ENCODE peak calls at places on chromosomes 16 and 17, in four cellular contexts. One of them, this sample, is unnamed.

GRCh38 chr17:31489295-31490018 is 98.0 kb downstream of the RAB11FIP4 start:
- DNase-seq in thoracic aorta: no peak
- DNase-seq in heart right ventricle: no peak
- DNase-seq in effector memory CD4-positive, alpha-beta T cell: no peak
- DNase-seq in this sample: no peak

GRCh38 chr17:66542967-66543525 is 240.6 kb downstream of the PRKCA start:
- DNase-seq in thoracic aorta: no peak
- DNase-seq in heart right ventricle: no peak
- DNase-seq in effector memory CD4-positive, alpha-beta T cell: no peak
- DNase-seq in this sample: no peak

GRCh38 chr17:76575570-76575969 is 10.1 kb downstream of the ST6GALNAC2 start:
- DNase-seq in thoracic aorta: no peak
- DNase-seq in heart right ventricle: no peak
- DNase-seq in effector memory CD4-positive, alpha-beta T cell: no peak
- DNase-seq in this sample: no peak

GRCh38 chr17:53186004-53186403 is 636.7 kb upstream of the KIF2B start:
- DNase-seq in thoracic aorta: no peak
- DNase-seq in heart right ventricle: no peak
- DNase-seq in effector memory CD4-positive, alpha-beta T cell: no peak
- DNase-seq in this sample: no peak

GRCh38 chr17:61503961-61504360 is 51.7 kb downstream of the TBX4 start:
- DNase-seq in thoracic aorta: no peak
- DNase-seq in heart right ventricle: no peak
- DNase-seq in effector memory CD4-positive, alpha-beta T cell: no peak
- DNase-seq in this sample: no peak

GRCh38 chr17:53792997-53793396 is 29.7 kb upstream of the KIF2B start:
- DNase-seq in thoracic aorta: no peak
- DNase-seq in heart right ventricle: no peak
- DNase-seq in effector memory CD4-positive, alpha-beta T cell: no peak
- DNase-seq in this sample: no peak

GRCh38 chr16:52770828-52771227 is 223.9 kb upstream of the TOX3 start:
- DNase-seq in thoracic aorta: no peak
- DNase-seq in heart right ventricle: no peak
- DNase-seq in effector memory CD4-positive, alpha-beta T cell: no peak
- DNase-seq in this sample: no peak

GRCh38 chr17:50348522-50349240 is 2.8 kb downstream of the XYLT2 start:
- DNase-seq in thoracic aorta: no peak
- DNase-seq in heart right ventricle: no peak
- DNase-seq in effector memory CD4-positive, alpha-beta T cell: no peak
- DNase-seq in this sample: no peak

GRCh38 chr16:495127-495748 is 32.3 kb upstream of the CAPN15 start:
- DNase-seq in thoracic aorta: no peak
- DNase-seq in heart right ventricle: no peak
- DNase-seq in effector memory CD4-positive, alpha-beta T cell: no peak
- DNase-seq in this sample: no peak

GRCh38 chr17:29571883-29572681 is 3.6 kb downstream of the TP53I13 start:
- DNase-seq in thoracic aorta: no peak
- DNase-seq in heart right ventricle: peak
- DNase-seq in effector memory CD4-positive, alpha-beta T cell: no peak
- DNase-seq in this sample: peak

GRCh38 chr17:8117980-8118768 is at the start of gene ALOXE3:
- DNase-seq in thoracic aorta: no peak
- DNase-seq in heart right ventricle: no peak
- DNase-seq in effector memory CD4-positive, alpha-beta T cell: no peak
- DNase-seq in this sample: peak

GRCh38 chr16:69328854-69329316 is 1.5 kb downstream of the PDF start:
- DNase-seq in thoracic aorta: no peak
- DNase-seq in heart right ventricle: no peak
- DNase-seq in effector memory CD4-positive, alpha-beta T cell: no peak
- DNase-seq in this sample: no peak

GRCh38 chr16:67372664-67373063 is 20.6 kb downstream of the TPPP3 start:
- DNase-seq in thoracic aorta: no peak
- DNase-seq in heart right ventricle: no peak
- DNase-seq in effector memory CD4-positive, alpha-beta T cell: no peak
- DNase-seq in this sample: no peak

DNA sequence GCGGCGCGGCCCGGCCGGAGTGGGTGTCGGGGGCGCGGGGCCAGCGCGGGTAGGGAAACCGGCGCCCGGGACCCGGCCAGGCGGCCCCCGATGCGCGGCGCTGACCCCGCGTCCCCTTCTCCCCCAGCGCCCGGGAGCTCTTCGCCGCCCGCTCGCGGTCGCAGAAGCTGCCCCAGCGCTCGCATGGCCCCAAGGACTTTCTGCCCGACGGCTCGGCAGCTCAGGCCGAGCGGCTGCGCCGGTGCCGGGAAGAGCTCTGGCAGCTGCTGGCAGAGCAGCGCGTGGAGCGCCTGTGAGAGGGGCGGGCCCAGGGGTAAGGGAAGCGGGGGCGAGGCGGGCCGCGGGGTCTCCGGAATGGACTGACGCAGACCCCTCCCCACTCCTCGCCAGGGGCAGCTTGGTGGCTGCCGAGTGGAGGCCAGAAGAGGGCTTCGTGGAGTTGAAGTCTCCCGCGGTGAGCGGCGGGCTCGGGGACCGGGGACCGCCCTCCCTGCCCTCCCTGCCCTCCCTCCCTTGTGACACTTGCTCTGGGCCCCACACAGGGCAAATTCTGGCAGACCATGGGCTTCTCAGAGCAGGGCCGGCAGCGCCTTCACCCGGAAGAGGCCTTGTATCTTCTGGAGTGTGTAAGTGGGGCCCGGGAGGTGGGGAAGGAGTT is 420 bp downstream of the TSEN54 start:
- DNase-seq in thoracic aorta: no peak
- DNase-seq in heart right ventricle: peak
- DNase-seq in effector memory CD4-positive, alpha-beta T cell: peak
- DNase-seq in this sample: no peak
- H3K27ac ChIP-seq in thoracic aorta: peak
- H3K27ac ChIP-seq in heart right ventricle: peak
- H3K27ac ChIP-seq in effector memory CD4-positive, alpha-beta T cell: peak
- H3K27ac ChIP-seq in this sample: peak

DNA sequence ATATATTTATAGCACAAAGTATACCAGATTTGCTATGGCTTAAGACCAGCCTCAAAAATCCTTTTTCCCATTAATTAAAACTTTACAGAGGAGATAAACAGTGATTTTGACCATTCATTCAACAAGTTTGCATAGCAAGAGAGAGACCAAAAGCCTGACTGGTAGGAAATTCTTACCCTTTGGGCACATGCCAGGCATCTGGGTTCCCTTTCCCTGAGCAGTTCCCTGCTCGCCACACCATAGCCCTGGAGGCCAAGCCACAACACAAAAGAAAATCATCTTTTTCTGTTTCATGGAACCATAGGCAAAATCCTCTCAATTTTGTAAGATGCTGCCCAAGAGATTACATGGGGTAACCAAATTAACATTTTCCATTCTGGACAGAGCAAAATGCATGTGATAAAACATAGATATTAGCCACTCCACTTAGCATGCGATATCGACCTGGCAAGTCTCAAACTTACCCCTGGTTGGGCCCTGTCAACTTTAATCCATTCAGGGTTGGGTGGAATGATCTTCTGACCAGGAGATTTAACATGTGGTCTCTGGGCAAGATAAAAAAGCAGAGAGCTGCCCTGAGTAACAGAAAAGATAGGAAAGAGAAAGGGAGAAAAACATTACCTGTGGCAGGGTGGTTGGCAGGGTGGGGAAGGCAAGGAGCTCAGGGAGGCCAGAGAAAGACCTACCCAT is 57.6 kb upstream of the B4GALNT2 start:
- DNase-seq in thoracic aorta: no peak
- DNase-seq in heart right ventricle: no peak
- DNase-seq in effector memory CD4-positive, alpha-beta T cell: no peak
- DNase-seq in this sample: no peak
- H3K27ac ChIP-seq in thoracic aorta: no peak
- H3K27ac ChIP-seq in heart right ventricle: no peak
- H3K27ac ChIP-seq in effector memory CD4-positive, alpha-beta T cell: no peak
- H3K27ac ChIP-seq in this sample: no peak

DNA sequence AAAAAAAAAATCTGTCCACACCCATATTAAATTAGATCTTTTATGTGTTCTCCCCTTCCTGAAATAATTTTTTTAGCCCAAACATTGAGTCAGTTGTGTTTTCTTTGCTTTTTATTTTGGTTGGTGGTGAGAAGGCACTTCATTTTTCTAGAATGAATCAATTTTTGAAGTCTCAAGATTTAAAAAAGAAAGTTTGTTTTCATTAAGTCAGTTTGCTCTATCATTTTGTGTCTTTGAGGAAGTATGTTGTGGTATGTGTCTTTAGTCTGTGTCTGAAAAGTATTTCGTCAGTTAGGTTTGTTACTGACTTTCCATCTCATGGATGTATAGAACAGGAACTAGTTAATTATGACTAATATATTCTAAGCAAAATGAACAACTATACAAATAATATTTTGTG is 3.8 kb downstream of the IGF2BP1 start:
- DNase-seq in thoracic aorta: no peak
- DNase-seq in heart right ventricle: no peak
- DNase-seq in effector memory CD4-positive, alpha-beta T cell: no peak
- DNase-seq in this sample: no peak
- H3K27ac ChIP-seq in thoracic aorta: no peak
- H3K27ac ChIP-seq in heart right ventricle: no peak
- H3K27ac ChIP-seq in effector memory CD4-positive, alpha-beta T cell: no peak
- H3K27ac ChIP-seq in this sample: no peak

GRCh38 chr16:64478258-64478906 is 643.5 kb downstream of the CDH11 start:
- DNase-seq in thoracic aorta: peak
- DNase-seq in heart right ventricle: no peak
- DNase-seq in effector memory CD4-positive, alpha-beta T cell: no peak
- DNase-seq in this sample: no peak
- H3K27ac ChIP-seq in thoracic aorta: peak
- H3K27ac ChIP-seq in heart right ventricle: no peak
- H3K27ac ChIP-seq in effector memory CD4-positive, alpha-beta T cell: no peak
- H3K27ac ChIP-seq in this sample: peak

GRCh38 chr17:40094874-40095273 is 5.5 kb downstream of the NR1D1 start:
- DNase-seq in thoracic aorta: no peak
- DNase-seq in heart right ventricle: no peak
- DNase-seq in effector memory CD4-positive, alpha-beta T cell: no peak
- DNase-seq in this sample: no peak
- H3K27ac ChIP-seq in thoracic aorta: peak
- H3K27ac ChIP-seq in heart right ventricle: peak
- H3K27ac ChIP-seq in effector memory CD4-positive, alpha-beta T cell: no peak
- H3K27ac ChIP-seq in this sample: peak

DNA sequence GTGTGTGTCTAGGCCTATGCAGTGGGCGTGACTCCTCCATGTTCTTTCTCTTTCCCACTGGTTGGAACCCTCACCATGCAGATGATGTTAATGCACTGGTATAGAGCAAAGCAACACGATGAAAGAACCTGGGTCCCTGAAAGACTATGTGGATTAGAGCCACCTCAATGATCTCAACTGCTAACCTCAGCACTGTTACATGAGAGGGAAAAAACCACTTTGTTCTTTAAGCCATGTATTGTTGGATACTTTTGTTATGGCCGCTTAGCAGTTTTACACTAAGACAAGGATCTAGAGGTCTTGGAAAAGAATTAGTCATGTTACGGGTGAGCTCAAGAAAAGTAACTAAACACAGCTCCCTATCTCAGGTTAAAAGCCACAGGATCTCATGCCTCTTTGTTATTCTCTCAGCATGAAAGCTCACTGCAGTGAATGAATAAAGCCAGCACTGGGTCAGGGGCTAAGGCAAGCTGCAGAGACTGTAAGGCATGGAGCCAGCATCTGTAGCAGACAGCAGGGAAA is 56.6 kb upstream of the RBBP6 start:
- DNase-seq in thoracic aorta: no peak
- DNase-seq in heart right ventricle: no peak
- DNase-seq in effector memory CD4-positive, alpha-beta T cell: no peak
- DNase-seq in this sample: no peak
- H3K27ac ChIP-seq in thoracic aorta: no peak
- H3K27ac ChIP-seq in heart right ventricle: no peak
- H3K27ac ChIP-seq in effector memory CD4-positive, alpha-beta T cell: no peak
- H3K27ac ChIP-seq in this sample: no peak

DNA sequence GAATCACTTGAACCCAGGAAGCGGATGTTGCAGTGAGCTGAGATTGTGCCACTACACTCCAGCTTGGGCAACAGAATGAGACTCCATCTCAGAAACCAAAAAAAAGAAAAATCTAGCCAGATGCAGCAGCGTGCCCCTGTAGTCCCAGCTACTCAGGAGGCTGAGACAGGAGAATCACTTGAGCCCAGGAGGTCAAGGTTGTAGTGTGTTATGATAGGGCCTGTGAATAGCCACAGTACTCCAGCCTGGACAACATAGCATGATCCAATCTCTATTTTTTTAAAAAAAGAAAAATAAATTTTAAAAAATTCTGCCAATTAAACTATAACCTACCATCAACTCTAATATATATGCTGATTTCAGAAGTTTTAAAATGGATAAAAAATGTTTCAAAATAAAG is 15.8 kb downstream of the PHLPP2 start:
- DNase-seq in thoracic aorta: no peak
- DNase-seq in heart right ventricle: no peak
- DNase-seq in effector memory CD4-positive, alpha-beta T cell: no peak
- DNase-seq in this sample: no peak
- H3K27ac ChIP-seq in thoracic aorta: no peak
- H3K27ac ChIP-seq in heart right ventricle: no peak
- H3K27ac ChIP-seq in effector memory CD4-positive, alpha-beta T cell: no peak
- H3K27ac ChIP-seq in this sample: no peak

GRCh38 chr16:78684655-78685400 is 585.4 kb downstream of the WWOX start:
- DNase-seq in thoracic aorta: no peak
- DNase-seq in heart right ventricle: no peak
- DNase-seq in effector memory CD4-positive, alpha-beta T cell: no peak
- DNase-seq in this sample: no peak
- H3K27ac ChIP-seq in thoracic aorta: peak
- H3K27ac ChIP-seq in heart right ventricle: peak
- H3K27ac ChIP-seq in effector memory CD4-positive, alpha-beta T cell: no peak
- H3K27ac ChIP-seq in this sample: peak

GRCh38 chr17:69336996-69337395 is 10.1 kb upstream of the ABCA5 start:
- DNase-seq in thoracic aorta: no peak
- DNase-seq in heart right ventricle: no peak
- DNase-seq in effector memory CD4-positive, alpha-beta T cell: no peak
- DNase-seq in this sample: no peak

GRCh38 chr17:69339937-69340336 is 13.0 kb upstream of the ABCA5 start:
- DNase-seq in thoracic aorta: no peak
- DNase-seq in heart right ventricle: no peak
- DNase-seq in effector memory CD4-positive, alpha-beta T cell: no peak
- DNase-seq in this sample: no peak

GRCh38 chr17:69331746-69332145 is 4.8 kb upstream of the ABCA5 start:
- DNase-seq in thoracic aorta: no peak
- DNase-seq in heart right ventricle: no peak
- DNase-seq in effector memory CD4-positive, alpha-beta T cell: no peak
- DNase-seq in this sample: no peak

GRCh38 chr17:69336580-69336979 is 9.6 kb upstream of the ABCA5 start:
- DNase-seq in thoracic aorta: no peak
- DNase-seq in heart right ventricle: no peak
- DNase-seq in effector memory CD4-positive, alpha-beta T cell: no peak
- DNase-seq in this sample: no peak

GRCh38 chr17:69335018-69335417 is 8.1 kb upstream of the ABCA5 start:
- DNase-seq in thoracic aorta: no peak
- DNase-seq in heart right ventricle: no peak
- DNase-seq in effector memory CD4-positive, alpha-beta T cell: no peak
- DNase-seq in this sample: no peak
- H3K27ac ChIP-seq in thoracic aorta: no peak
- H3K27ac ChIP-seq in heart right ventricle: no peak
- H3K27ac ChIP-seq in effector memory CD4-positive, alpha-beta T cell: no peak
- H3K27ac ChIP-seq in this sample: no peak

GRCh38 chr17:27429666-27430382 is 26.4 kb upstream of the KSR1 start:
- DNase-seq in thoracic aorta: no peak
- DNase-seq in heart right ventricle: no peak
- DNase-seq in effector memory CD4-positive, alpha-beta T cell: no peak
- DNase-seq in this sample: no peak
- H3K27ac ChIP-seq in thoracic aorta: no peak
- H3K27ac ChIP-seq in heart right ventricle: no peak
- H3K27ac ChIP-seq in effector memory CD4-positive, alpha-beta T cell: no peak
- H3K27ac ChIP-seq in this sample: no peak

This sample was measured in ascending aorta.